ENCODE peak calls at places on chromosomes 11 and 22, in ten cellular contexts. One of them, this sample, is unnamed.

GRCh38 chr22:17381237-17381913 is 12.1 kb downstream of the CECR2 start:
- DNase-seq in cardiac muscle cell: peak; percentile 49
- DNase-seq in colonic mucosa: no peak
- DNase-seq in Peyer's patch: no peak
- DNase-seq in uterus: no peak
- DNase-seq in gastrocnemius medialis: peak; percentile 38
- DNase-seq in CD8-positive, alpha-beta memory T cell: no peak
- DNase-seq in ovary: no peak
- DNase-seq in A549: no peak
- DNase-seq in effector memory CD4-positive, alpha-beta T cell: no peak
- DNase-seq in this sample: no peak

GRCh38 chr11:68927280-68928107 is 23.8 kb downstream of the IGHMBP2 start:
- DNase-seq in A549: no peak
- DNase-seq in cardiac muscle cell: peak; percentile 78
- DNase-seq in CD8-positive, alpha-beta memory T cell: no peak
- DNase-seq in effector memory CD4-positive, alpha-beta T cell: no peak
- DNase-seq in Peyer's patch: peak; percentile 54
- DNase-seq in ovary: no peak
- DNase-seq in gastrocnemius medialis: no peak
- DNase-seq in uterus: no peak
- DNase-seq in colonic mucosa: no peak
- DNase-seq in this sample: no peak

GRCh38 chr22:50726643-50727340 is 11.2 kb upstream of the ACR start:
- DNase-seq in Peyer's patch: no peak
- DNase-seq in ovary: no peak
- DNase-seq in cardiac muscle cell: no peak
- DNase-seq in gastrocnemius medialis: no peak
- DNase-seq in colonic mucosa: no peak
- DNase-seq in A549: no peak
- DNase-seq in uterus: no peak
- DNase-seq in CD8-positive, alpha-beta memory T cell: no peak
- DNase-seq in effector memory CD4-positive, alpha-beta T cell: no peak
- DNase-seq in this sample: no peak

GRCh38 chr11:87421422-87421821 is 383.7 kb downstream of the TMEM135 start:
- DNase-seq in Peyer's patch: peak; percentile 52
- DNase-seq in CD8-positive, alpha-beta memory T cell: no peak
- DNase-seq in gastrocnemius medialis: no peak
- DNase-seq in cardiac muscle cell: peak; percentile 90
- DNase-seq in uterus: peak; percentile 58
- DNase-seq in ovary: no peak
- DNase-seq in A549: peak; percentile 83
- DNase-seq in colonic mucosa: peak; percentile 57
- DNase-seq in effector memory CD4-positive, alpha-beta T cell: no peak
- DNase-seq in this sample: peak; percentile 52

GRCh38 chr11:702731-703461 is 3.1 kb upstream of the EPS8L2 start:
- DNase-seq in ovary: peak; percentile 43
- DNase-seq in gastrocnemius medialis: peak; percentile 42
- DNase-seq in effector memory CD4-positive, alpha-beta T cell: no peak
- DNase-seq in cardiac muscle cell: no peak
- DNase-seq in colonic mucosa: peak; percentile 74
- DNase-seq in A549: no peak
- DNase-seq in CD8-positive, alpha-beta memory T cell: no peak
- DNase-seq in Peyer's patch: peak; percentile 74
- DNase-seq in uterus: no peak
- DNase-seq in this sample: no peak

GRCh38 chr11:102831128-102831708 is 12.2 kb downstream of the MMP3 start:
- DNase-seq in colonic mucosa: peak; percentile 66
- DNase-seq in effector memory CD4-positive, alpha-beta T cell: no peak
- DNase-seq in cardiac muscle cell: peak; percentile 38
- DNase-seq in uterus: no peak
- DNase-seq in A549: peak; percentile 16
- DNase-seq in gastrocnemius medialis: peak; percentile 28
- DNase-seq in CD8-positive, alpha-beta memory T cell: no peak
- DNase-seq in ovary: no peak
- DNase-seq in Peyer's patch: peak; percentile 78
- DNase-seq in this sample: peak; percentile 59

GRCh38 chr11:1653541-1654387 is 24.2 kb downstream of the KRTAP5-5 start:
- DNase-seq in A549: no peak
- DNase-seq in effector memory CD4-positive, alpha-beta T cell: no peak
- DNase-seq in gastrocnemius medialis: no peak
- DNase-seq in ovary: no peak
- DNase-seq in cardiac muscle cell: no peak
- DNase-seq in CD8-positive, alpha-beta memory T cell: no peak
- DNase-seq in Peyer's patch: no peak
- DNase-seq in uterus: no peak
- DNase-seq in colonic mucosa: no peak
- DNase-seq in this sample: no peak

GRCh38 chr11:2510626-2511402 is 66.0 kb downstream of the KCNQ1 start:
- DNase-seq in uterus: no peak
- DNase-seq in gastrocnemius medialis: peak; percentile 12
- DNase-seq in ovary: peak; percentile 6
- DNase-seq in CD8-positive, alpha-beta memory T cell: no peak
- DNase-seq in Peyer's patch: peak; percentile 43
- DNase-seq in effector memory CD4-positive, alpha-beta T cell: no peak
- DNase-seq in cardiac muscle cell: no peak
- DNase-seq in A549: no peak
- DNase-seq in colonic mucosa: no peak
- DNase-seq in this sample: peak; percentile 55

GRCh38 chr11:113279591-113279990 is 34.8 kb upstream of the TTC12 start:
- DNase-seq in colonic mucosa: no peak
- DNase-seq in A549: no peak
- DNase-seq in effector memory CD4-positive, alpha-beta T cell: no peak
- DNase-seq in Peyer's patch: no peak
- DNase-seq in CD8-positive, alpha-beta memory T cell: no peak
- DNase-seq in ovary: no peak
- DNase-seq in gastrocnemius medialis: no peak
- DNase-seq in uterus: no peak
- DNase-seq in cardiac muscle cell: no peak
- DNase-seq in this sample: no peak

GRCh38 chr22:38735465-38736256 is 20.1 kb downstream of the SUN2 start:
- DNase-seq in CD8-positive, alpha-beta memory T cell: no peak
- DNase-seq in gastrocnemius medialis: no peak
- DNase-seq in A549: no peak
- DNase-seq in effector memory CD4-positive, alpha-beta T cell: no peak
- DNase-seq in Peyer's patch: no peak
- DNase-seq in uterus: no peak
- DNase-seq in colonic mucosa: no peak
- DNase-seq in ovary: no peak
- DNase-seq in cardiac muscle cell: no peak
- DNase-seq in this sample: no peak

GRCh38 chr11:102099755-102100154 is 10.5 kb upstream of the YAP1 start:
- DNase-seq in gastrocnemius medialis: no peak
- DNase-seq in cardiac muscle cell: no peak
- DNase-seq in ovary: no peak
- DNase-seq in A549: no peak
- DNase-seq in colonic mucosa: no peak
- DNase-seq in Peyer's patch: no peak
- DNase-seq in CD8-positive, alpha-beta memory T cell: no peak
- DNase-seq in uterus: no peak
- DNase-seq in effector memory CD4-positive, alpha-beta T cell: no peak
- DNase-seq in this sample: no peak

GRCh38 chr11:102780491-102780918 is at the start of gene MMP10:
- DNase-seq in gastrocnemius medialis: no peak
- DNase-seq in Peyer's patch: no peak
- DNase-seq in CD8-positive, alpha-beta memory T cell: no peak
- DNase-seq in ovary: no peak
- DNase-seq in colonic mucosa: no peak
- DNase-seq in A549: peak; percentile 60
- DNase-seq in cardiac muscle cell: peak; percentile 55
- DNase-seq in uterus: no peak
- DNase-seq in effector memory CD4-positive, alpha-beta T cell: no peak
- DNase-seq in this sample: no peak

GRCh38 chr11:123511037-123511870 is 81.2 kb downstream of the GRAMD1B start:
- DNase-seq in colonic mucosa: peak; percentile 76
- DNase-seq in Peyer's patch: peak; percentile 86
- DNase-seq in A549: peak; percentile 83
- DNase-seq in effector memory CD4-positive, alpha-beta T cell: peak; percentile 19
- DNase-seq in gastrocnemius medialis: peak; percentile 67
- DNase-seq in uterus: peak; percentile 73
- DNase-seq in CD8-positive, alpha-beta memory T cell: peak; percentile 44
- DNase-seq in ovary: peak; percentile 91
- DNase-seq in cardiac muscle cell: peak; percentile 93
- DNase-seq in this sample: peak; percentile 92

GRCh38 chr11:62680825-62681240 is 2.0 kb upstream of the UBXN1 start:
- DNase-seq in colonic mucosa: peak; percentile 59
- DNase-seq in ovary: no peak
- DNase-seq in Peyer's patch: peak; percentile 69
- DNase-seq in cardiac muscle cell: peak; percentile 90
- DNase-seq in A549: peak; percentile 88
- DNase-seq in CD8-positive, alpha-beta memory T cell: no peak
- DNase-seq in effector memory CD4-positive, alpha-beta T cell: no peak
- DNase-seq in gastrocnemius medialis: peak; percentile 69
- DNase-seq in uterus: peak; percentile 66
- DNase-seq in this sample: peak; percentile 63

GRCh38 chr22:28021116-28021997 is 102.3 kb upstream of the PITPNB start:
- DNase-seq in effector memory CD4-positive, alpha-beta T cell: no peak
- DNase-seq in cardiac muscle cell: no peak
- DNase-seq in uterus: no peak
- DNase-seq in ovary: peak; percentile 18
- DNase-seq in A549: no peak
- DNase-seq in colonic mucosa: peak; percentile 13
- DNase-seq in Peyer's patch: peak; percentile 31
- DNase-seq in gastrocnemius medialis: no peak
- DNase-seq in CD8-positive, alpha-beta memory T cell: no peak
- DNase-seq in this sample: peak; percentile 16
- H3K27ac ChIP-seq in effector memory CD4-positive, alpha-beta T cell: no peak overlapping the region
- H3K27ac ChIP-seq in cardiac muscle cell: peak overlapping the region; percentile 59
- H3K27ac ChIP-seq in uterus: peak overlapping the region; percentile 66
- H3K27ac ChIP-seq in ovary: no peak overlapping the region
- H3K27ac ChIP-seq in A549: no peak overlapping the region
- H3K27ac ChIP-seq in colonic mucosa: no peak overlapping the region
- H3K27ac ChIP-seq in Peyer's patch: no peak overlapping the region
- H3K27ac ChIP-seq in gastrocnemius medialis: peak overlapping the region; percentile 94
- H3K27ac ChIP-seq in CD8-positive, alpha-beta memory T cell: no peak overlapping the region
- H3K27ac ChIP-seq in this sample: no peak overlapping the region

DNA sequence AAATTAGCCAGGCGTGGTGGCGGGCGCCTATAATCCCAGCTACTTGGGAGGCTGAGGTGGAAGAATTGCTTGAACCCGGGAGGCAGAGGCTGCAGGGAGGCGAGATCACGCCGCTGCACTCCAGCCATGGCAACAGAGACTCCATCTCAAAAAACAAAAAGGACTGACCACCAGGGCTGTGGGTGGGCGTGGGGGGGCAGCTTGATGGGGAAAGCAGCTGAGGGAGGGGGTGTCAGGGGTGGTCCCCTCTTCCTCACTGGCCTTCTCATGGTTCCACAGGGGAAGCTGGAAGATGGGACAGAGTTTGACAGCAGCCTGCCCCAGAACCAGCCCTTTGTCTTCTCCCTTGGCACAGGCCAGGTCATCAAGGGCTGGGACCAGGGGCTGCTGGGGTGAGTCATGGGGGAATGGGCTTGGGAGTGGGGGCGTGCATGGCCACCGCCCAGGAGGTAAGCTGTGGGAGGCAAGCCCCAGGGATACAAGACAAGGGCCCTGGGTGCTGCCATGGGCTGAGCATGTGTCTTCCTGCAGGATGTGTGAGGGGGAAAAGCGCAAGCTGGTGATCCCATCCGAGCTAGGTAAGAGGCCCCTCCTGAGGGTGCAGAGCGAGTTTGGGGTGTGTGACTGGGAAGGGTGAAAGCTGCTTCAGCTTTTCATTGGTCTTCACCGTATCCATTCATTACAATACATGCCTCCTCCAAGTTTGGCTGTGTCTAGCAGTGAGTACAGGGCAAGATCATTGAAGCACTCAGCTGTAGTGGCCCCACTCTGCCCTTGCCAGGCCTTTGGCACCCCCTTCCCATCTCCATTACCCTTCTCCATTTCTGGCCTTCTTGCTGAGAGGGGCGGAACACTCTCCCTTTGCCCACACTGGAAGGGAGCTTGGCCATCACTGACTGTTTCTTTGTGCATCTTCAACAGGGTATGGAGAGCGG is 2.3 kb downstream of the FKBP2 start:
- DNase-seq in gastrocnemius medialis: no peak
- DNase-seq in Peyer's patch: no peak
- DNase-seq in CD8-positive, alpha-beta memory T cell: no peak
- DNase-seq in effector memory CD4-positive, alpha-beta T cell: no peak
- DNase-seq in cardiac muscle cell: no peak
- DNase-seq in ovary: no peak
- DNase-seq in colonic mucosa: no peak
- DNase-seq in uterus: no peak
- DNase-seq in A549: no peak
- DNase-seq in this sample: no peak
- H3K4me1 ChIP-seq in gastrocnemius medialis: peaks cover 39% of the 10 kb centered on the region
- H3K4me1 ChIP-seq in Peyer's patch: peaks cover 31% of the 10 kb centered on the region
- H3K4me1 ChIP-seq in CD8-positive, alpha-beta memory T cell: peaks cover 39% of the 10 kb centered on the region
- H3K4me1 ChIP-seq in effector memory CD4-positive, alpha-beta T cell: peaks cover 40% of the 10 kb centered on the region
- H3K4me1 ChIP-seq in cardiac muscle cell: peaks cover 11% of the 10 kb centered on the region
- H3K4me1 ChIP-seq in ovary: peaks cover 14% of the 10 kb centered on the region
- H3K4me1 ChIP-seq in colonic mucosa: peaks cover 13% of the 10 kb centered on the region
- H3K4me1 ChIP-seq in uterus: no peaks in the 10 kb centered on the region
- H3K4me1 ChIP-seq in A549: peaks cover 42% of the 10 kb centered on the region
- H3K4me1 ChIP-seq in this sample: peaks cover 51% of the 10 kb centered on the region

DNA sequence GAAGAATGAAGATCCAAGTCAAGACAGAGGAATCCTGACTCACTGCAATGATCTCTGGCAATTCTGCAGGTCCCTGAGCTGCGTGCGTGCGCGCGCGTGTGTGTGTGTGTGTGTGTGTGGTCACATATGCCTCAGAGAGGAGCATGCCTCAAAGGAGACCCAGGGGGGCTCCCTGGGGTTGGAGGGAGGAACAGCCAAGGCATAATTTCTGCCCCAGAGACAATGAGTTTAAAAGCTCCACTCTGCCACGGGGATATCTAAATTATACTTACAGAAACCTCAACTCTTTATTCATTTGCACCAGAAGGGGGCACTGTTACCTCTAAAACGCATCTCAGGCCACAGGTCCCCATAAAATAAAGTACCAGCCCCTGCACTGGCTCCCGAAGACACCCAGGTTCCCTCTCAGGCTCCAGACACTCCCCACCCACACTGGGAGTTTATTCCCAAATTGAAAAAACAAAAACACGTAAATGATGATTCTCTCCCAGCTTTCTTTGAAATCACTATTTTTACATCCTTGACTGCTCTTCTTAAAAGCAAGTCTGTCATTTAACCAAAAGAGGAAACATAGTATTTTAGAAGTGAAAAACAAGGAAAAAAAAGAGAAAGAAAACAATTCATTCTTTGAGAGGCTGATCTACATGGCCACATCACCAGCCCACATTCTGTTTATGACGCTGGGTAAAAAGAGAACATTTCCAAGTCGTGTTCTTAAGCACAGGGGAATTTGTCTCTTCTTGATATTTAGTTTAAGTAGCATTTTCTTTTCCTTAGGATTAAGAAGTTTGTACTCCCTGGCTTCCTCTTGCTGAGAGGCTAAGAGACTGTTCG is 400.9 kb downstream of the LARGE1 start:
- DNase-seq in cardiac muscle cell: peak; percentile 58
- DNase-seq in colonic mucosa: peak; percentile 57
- DNase-seq in A549: peak; percentile 71
- DNase-seq in gastrocnemius medialis: no peak
- DNase-seq in ovary: peak; percentile 36
- DNase-seq in uterus: peak; percentile 65
- DNase-seq in CD8-positive, alpha-beta memory T cell: no peak
- DNase-seq in effector memory CD4-positive, alpha-beta T cell: no peak
- DNase-seq in Peyer's patch: peak; percentile 54
- DNase-seq in this sample: peak; percentile 50
- H3K27ac ChIP-seq in cardiac muscle cell: no peak overlapping the region
- H3K27ac ChIP-seq in colonic mucosa: no peak overlapping the region
- H3K27ac ChIP-seq in A549: peak overlapping the region; percentile 53
- H3K27ac ChIP-seq in gastrocnemius medialis: no peak overlapping the region
- H3K27ac ChIP-seq in ovary: no peak overlapping the region
- H3K27ac ChIP-seq in uterus: peak overlapping the region; percentile 34
- H3K27ac ChIP-seq in CD8-positive, alpha-beta memory T cell: no peak overlapping the region
- H3K27ac ChIP-seq in effector memory CD4-positive, alpha-beta T cell: no peak overlapping the region
- H3K27ac ChIP-seq in Peyer's patch: no peak overlapping the region
- H3K27ac ChIP-seq in this sample: no peak overlapping the region

GRCh38 chr22:42439821-42440674 is 7.8 kb upstream of the NFAM1 start:
- DNase-seq in cardiac muscle cell: peak; percentile 40
- DNase-seq in effector memory CD4-positive, alpha-beta T cell: no peak
- DNase-seq in A549: no peak
- DNase-seq in uterus: peak; percentile 25
- DNase-seq in gastrocnemius medialis: no peak
- DNase-seq in CD8-positive, alpha-beta memory T cell: no peak
- DNase-seq in Peyer's patch: peak; percentile 54
- DNase-seq in colonic mucosa: peak; percentile 30
- DNase-seq in ovary: no peak
- DNase-seq in this sample: peak; percentile 46
- H3K4me1 ChIP-seq in cardiac muscle cell: peaks cover 24% of the 10 kb centered on the region
- H3K4me1 ChIP-seq in effector memory CD4-positive, alpha-beta T cell: peaks cover 22% of the 10 kb centered on the region
- H3K4me1 ChIP-seq in A549: peaks cover 8% of the 10 kb centered on the region
- H3K4me1 ChIP-seq in uterus: no peaks in the 10 kb centered on the region
- H3K4me1 ChIP-seq in gastrocnemius medialis: peaks cover 16% of the 10 kb centered on the region
- H3K4me1 ChIP-seq in CD8-positive, alpha-beta memory T cell: peaks cover 26% of the 10 kb centered on the region
- H3K4me1 ChIP-seq in Peyer's patch: peaks cover 14% of the 10 kb centered on the region
- H3K4me1 ChIP-seq in colonic mucosa: peaks cover 9% of the 10 kb centered on the region
- H3K4me1 ChIP-seq in ovary: peaks cover 10% of the 10 kb centered on the region
- H3K4me1 ChIP-seq in this sample: peaks cover 39% of the 10 kb centered on the region